ENCODE peak calls at places on chromosome 1, in ten cellular contexts. W, R, K, L, E, U, I, N, X and Z are unnamed samples.
A peak's percentile ranks its signal among the peaks of the same experiment; 100 is the strongest.

GRCh38 chr1:228490120-228491078 is 3.2 kb downstream of the RNF187 start:
- DNase-seq in L (no peak), E (no peak), U (no peak), W (no peak), K (no peak), R (no peak), X (no peak), I (no peak), N (no peak), Z (no peak)

GRCh38 chr1:88935522-88936222 is 44.3 kb upstream of the GTF2B start:
- DNase-seq in U (no peak), E (no peak), N (no peak), W (no peak), R (no peak), I (peak; percentile 55), L (peak; percentile 8), X (no peak), K (peak; percentile 19), Z (no peak)

GRCh38 chr1:248065604-248066003 is 19.0 kb downstream of the OR2L3 start:
- DNase-seq in X (no peak), I (no peak), E (no peak), R (no peak), K (no peak), W (no peak), N (no peak), U (no peak), L (no peak), Z (no peak)

GRCh38 chr1:71919812-71920509 is 362.4 kb downstream of the NEGR1 start:
- DNase-seq in U (no peak), K (no peak), W (no peak), R (no peak), X (no peak), N (no peak), E (no peak), L (no peak), I (no peak), Z (no peak)

GRCh38 chr1:179590671-179591070 is 961 bp upstream of the TDRD5 start:
- DNase-seq in U (no peak), E (no peak), I (no peak), K (no peak), L (no peak), X (no peak), W (no peak), R (no peak), N (no peak), Z (no peak)

GRCh38 chr1:218377143-218377660 is 32.1 kb downstream of the TGFB2 start:
- DNase-seq in R (no peak), U (no peak), X (no peak), W (no peak), L (peak; percentile 93), N (no peak), I (no peak), K (no peak), E (no peak), Z (peak; percentile 92)

GRCh38 chr1:77673716-77674355 is 8.6 kb downstream of the ZZZ3 start:
- DNase-seq in W (no peak), N (no peak), R (no peak), X (no peak), L (no peak), I (no peak), K (no peak), E (no peak), U (no peak), Z (no peak)

GRCh38 chr1:905811-906531 is 17.8 kb upstream of the SAMD11 start:
- DNase-seq in N (no peak), I (no peak), W (peak; percentile 4), K (no peak), R (peak; percentile 52), X (peak; percentile 77), L (no peak), E (peak; percentile 27), U (peak; percentile 72), Z (no peak)

GRCh38 chr1:108568589-108568988 is 8.7 kb downstream of the EEIG2 start:
- DNase-seq in R (no peak), I (no peak), L (no peak), N (no peak), W (no peak), E (no peak), U (no peak), K (no peak), X (no peak), Z (no peak)

GRCh38 chr1:108572182-108572581 is 12.3 kb downstream of the EEIG2 start:
- DNase-seq in X (no peak), K (no peak), I (no peak), L (no peak), E (no peak), U (no peak), R (no peak), W (no peak), N (no peak), Z (no peak)

GRCh38 chr1:108570998-108571401 is 11.1 kb downstream of the EEIG2 start:
- DNase-seq in W (no peak), L (no peak), X (no peak), K (no peak), I (peak; percentile 27), U (no peak), E (no peak), N (no peak), R (no peak), Z (no peak)

GRCh38 chr1:108569097-108569728 is 9.3 kb downstream of the EEIG2 start:
- DNase-seq in L (no peak), E (no peak), W (no peak), X (no peak), I (no peak), N (no peak), K (no peak), R (no peak), U (no peak), Z (no peak)

DNA sequence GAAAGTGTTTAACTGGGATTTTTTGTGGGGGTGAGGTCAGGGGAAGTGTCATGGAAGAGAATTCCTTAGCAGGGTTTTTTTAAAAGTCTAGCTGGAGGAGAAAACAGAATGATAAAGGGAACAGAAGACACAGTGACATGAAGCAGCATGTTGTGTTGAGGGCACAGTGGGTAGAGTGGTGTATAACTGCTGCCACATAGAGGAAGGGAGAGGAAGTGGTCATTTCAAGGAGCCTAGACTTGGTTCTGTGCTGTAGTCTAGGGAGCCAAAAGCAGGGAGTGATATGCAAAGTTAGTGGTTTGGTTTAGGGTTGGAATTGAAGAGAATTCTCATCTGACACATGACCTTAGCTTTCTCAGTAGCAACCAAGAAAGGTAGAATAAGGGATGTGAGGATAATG is 10.2 kb downstream of the EEIG2 start:
- DNase-seq in L (no peak), W (no peak), U (no peak), X (no peak), R (no peak), E (no peak), K (no peak), N (no peak), I (peak; percentile 29), Z (peak; percentile 54)
- TF ChIP-seq CTCF in L (peak; percentile 31), W (peak; percentile 66), U (peak; percentile 30), X (no peak), R (peak; percentile 51), E (no peak), K (peak; percentile 46), N (no peak), I (peak; percentile 59), Z (peak; percentile 67)

GRCh38 chr1:64748222-64748621 is 3.3 kb downstream of the RAVER2 start:
- DNase-seq in L (no peak), U (no peak), I (no peak), K (no peak), W (no peak), R (no peak), E (no peak), X (no peak), N (no peak), Z (no peak)

GRCh38 chr1:64745181-64745985 is 508 bp downstream of the RAVER2 start:
- DNase-seq in K (peak; percentile 4), N (peak; percentile 48), R (peak; percentile 58), I (peak; percentile 52), U (peak; percentile 66), W (peak; percentile 4), E (peak; percentile 35), X (no peak), L (no peak), Z (no peak)

GRCh38 chr1:64745986-64746940 is 1.4 kb downstream of the RAVER2 start:
- DNase-seq in N (no peak), L (no peak), W (no peak), X (no peak), I (no peak), U (no peak), E (no peak), K (no peak), R (no peak), Z (no peak)

GRCh38 chr1:64743954-64744491 is 852 bp upstream of the RAVER2 start:
- DNase-seq in N (no peak), E (no peak), K (no peak), L (no peak), U (no peak), X (no peak), W (no peak), R (no peak), I (no peak), Z (no peak)

DNA sequence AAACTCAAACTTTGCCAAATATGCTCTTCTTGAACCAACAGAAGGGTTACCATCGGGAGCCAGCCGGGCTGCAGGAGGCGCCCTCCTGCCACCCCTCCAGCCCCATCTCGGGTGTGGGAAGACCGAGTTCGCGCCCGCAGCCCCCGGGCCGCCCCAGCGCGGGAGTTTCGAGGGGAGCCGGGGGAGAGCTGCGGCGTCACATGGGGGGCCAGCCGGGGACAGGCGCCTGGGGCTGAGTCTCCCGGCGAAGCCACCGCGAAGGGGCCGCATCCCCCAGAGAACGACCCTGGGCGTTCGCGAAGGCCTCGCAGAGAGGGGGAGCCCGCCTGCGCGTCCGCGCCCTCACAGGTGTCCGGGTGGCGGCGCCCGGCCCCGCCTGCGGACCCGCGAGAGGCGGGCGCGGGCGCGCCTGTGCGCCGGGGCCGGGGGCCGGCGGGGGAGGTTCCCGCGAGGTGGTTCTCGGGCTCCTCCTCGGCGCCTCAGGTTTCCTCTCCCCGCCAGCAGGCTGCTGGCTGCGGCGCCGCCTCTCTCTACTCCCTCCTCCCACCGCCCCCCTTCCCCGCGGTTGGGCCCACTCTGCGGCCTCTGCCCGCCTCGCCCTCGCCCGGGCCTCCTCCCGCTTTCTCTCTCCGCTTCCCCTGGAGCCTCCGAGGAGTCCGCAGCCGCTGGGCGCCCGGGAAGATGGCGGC is at the start of gene RAVER2:
- DNase-seq in K (peak; percentile 77), X (peak; percentile 83), R (peak; percentile 70), W (peak; percentile 27), I (peak; percentile 92), E (peak; percentile 79), L (peak; percentile 11), N (peak; percentile 80), U (peak; percentile 84), Z (no peak)
- TF ChIP-seq CTCF in K (peak; percentile 61), X (no peak), R (peak; percentile 43), W (peak; percentile 54), I (peak; percentile 58), E (peak; percentile 25), L (peak; percentile 48), N (no peak), U (peak; percentile 32), Z (peak; percentile 66)

DNA sequence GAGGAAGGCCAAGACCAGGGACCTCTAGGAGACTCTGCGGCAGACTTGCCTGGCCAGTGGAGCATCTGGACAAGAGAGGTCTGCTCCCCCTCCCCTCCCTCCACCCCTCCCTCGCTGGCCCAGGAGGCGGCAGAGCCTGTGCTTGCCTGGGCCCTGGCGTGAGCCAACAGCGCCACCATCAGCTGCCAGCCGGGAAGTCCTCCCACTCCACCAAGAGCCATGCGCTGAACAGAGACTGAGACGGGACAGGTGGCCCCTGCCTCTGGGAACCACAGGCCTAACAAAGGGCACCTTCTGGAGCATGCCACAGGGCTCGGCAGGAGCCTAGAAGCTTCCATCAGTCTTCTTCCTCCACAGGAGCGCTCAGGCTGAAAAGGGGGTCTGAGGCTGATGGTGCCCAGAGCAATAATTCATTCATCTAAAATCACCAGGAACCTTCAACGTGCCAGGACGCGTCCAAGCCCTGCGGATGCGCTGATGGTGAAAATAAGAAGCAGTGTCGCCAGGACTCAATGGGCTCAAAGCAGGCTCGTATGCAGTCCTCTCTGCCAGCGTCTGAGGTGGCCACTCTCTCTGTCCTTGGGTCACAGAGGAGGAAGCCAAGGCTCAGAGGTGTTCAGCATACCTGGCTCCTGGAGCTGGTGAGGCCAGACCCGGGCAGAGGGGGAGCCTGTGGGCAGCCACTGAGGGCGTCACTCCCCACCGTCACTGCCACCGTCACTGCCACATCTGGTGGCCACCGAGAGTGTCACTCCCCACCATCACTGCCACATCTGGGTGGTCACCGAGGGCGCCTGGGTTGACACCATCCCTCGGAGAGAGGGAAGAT is 161.2 kb downstream of the NPHP4 start:
- DNase-seq in W (no peak), E (no peak), X (no peak), L (no peak), K (peak; percentile 25), U (no peak), R (peak; percentile 29), I (peak; percentile 36), N (peak; percentile 93), Z (no peak)
- TF ChIP-seq CTCF in W (peak; percentile 14), E (no peak), X (no peak), L (no peak), K (peak; percentile 42), U (no peak), R (no peak), I (no peak), N (peak; percentile 36), Z (no peak)

GRCh38 chr1:204143276-204144041 is 8.4 kb downstream of the ETNK2 start:
- DNase-seq in K (no peak), I (no peak), U (no peak), R (no peak), N (no peak), L (no peak), E (no peak), X (no peak), W (no peak), Z (no peak)

GRCh38 chr1:204145033-204145504 is 6.8 kb downstream of the ETNK2 start:
- DNase-seq in N (no peak), K (no peak), I (no peak), W (no peak), E (no peak), X (no peak), U (no peak), L (no peak), R (peak; percentile 83), Z (no peak)

GRCh38 chr1:204141131-204141530 is 10.7 kb downstream of the ETNK2 start:
- DNase-seq in L (no peak), K (no peak), R (no peak), U (no peak), N (no peak), E (no peak), X (no peak), W (no peak), I (no peak), Z (no peak)

GRCh38 chr1:204139952-204140351 is 11.9 kb downstream of the ETNK2 start:
- DNase-seq in E (no peak), U (no peak), K (no peak), R (peak; percentile 70), L (no peak), W (no peak), N (no peak), X (no peak), I (no peak), Z (no peak)

GRCh38 chr1:204142032-204142974 is 9.5 kb downstream of the ETNK2 start:
- DNase-seq in I (no peak), N (no peak), U (no peak), E (no peak), X (no peak), L (no peak), W (no peak), R (peak; percentile 73), K (no peak), Z (no peak)
- TF ChIP-seq CTCF in I (no peak), N (no peak), U (no peak), E (no peak), X (no peak), L (no peak), W (no peak), R (no peak), K (no peak), Z (no peak)